ENCODE peak calls at places on chromosome 17, in four cellular contexts. G is IMR-90, L is mammary epithelial cell, B is OCI-LY7. W is an unnamed sample.

GRCh38 chr17:76441681-76442340 is 11.1 kb downstream of the UBE2O start:
- DNase-seq in G (no peak), L (no peak), B (no peak), W (no peak)

GRCh38 chr17:76623271-76624146 is 20.0 kb downstream of the ST6GALNAC1 start:
- DNase-seq in G (peak; percentile 60), L (peak; percentile 53), B (peak; percentile 75), W (peak; percentile 82)

GRCh38 chr17:56319531-56319930 is 166.3 kb downstream of the ANKFN1 start:
- DNase-seq in G (peak; percentile 70), L (peak; percentile 58), B (peak; percentile 54), W (peak; percentile 75)

GRCh38 chr17:66449418-66449977 is 147.1 kb downstream of the PRKCA start:
- DNase-seq in G (no peak), L (no peak), B (no peak), W (no peak)

GRCh38 chr17:44502598-44503079 is 567 bp downstream of the GPATCH8 start:
- DNase-seq in G (peak; percentile 24), L (peak; percentile 47), B (peak; percentile 21), W (peak; percentile 48)

GRCh38 chr17:34199932-34200534 is 55.1 kb upstream of the CCL2 start:
- DNase-seq in G (peak; percentile 87), L (peak; percentile 50), B (peak; percentile 86), W (peak; percentile 85)

GRCh38 chr17:36544049-36544319 is 735 bp upstream of the GGNBP2 start:
- DNase-seq in G (peak; percentile 55), L (peak; percentile 60), B (peak; percentile 72), W (peak; percentile 82)

GRCh38 chr17:44601574-44602372 is 44.5 kb downstream of the FZD2 start:
- DNase-seq in G (peak; percentile 60), L (no peak), B (no peak), W (peak; percentile 47)

GRCh38 chr17:58083491-58084316 is 485 bp downstream of the DYNLL2 start:
- DNase-seq in G (peak; percentile 43), L (peak; percentile 37), B (peak; percentile 73), W (peak; percentile 87)

GRCh38 chr17:45270828-45271418 is 9.0 kb upstream of the SPATA32 start:
- DNase-seq in G (no peak), L (no peak), B (peak; percentile 46), W (peak; percentile 28)

GRCh38 chr17:8109669-8110455 is 8.5 kb downstream of the ALOXE3 start:
- DNase-seq in G (no peak), L (peak; percentile 38), B (peak; percentile 85), W (peak; percentile 61)

GRCh38 chr17:43213545-43213944 is 1.9 kb downstream of the TMEM106A start:
- DNase-seq in G (no peak), L (no peak), B (no peak), W (peak; percentile 55)

GRCh38 chr17:78340183-78340955 is 19.5 kb downstream of the SOCS3 start:
- DNase-seq in G (no peak), L (peak; percentile 47), B (no peak), W (peak; percentile 42)

GRCh38 chr17:78343433-78344201 is 16.3 kb downstream of the SOCS3 start:
- DNase-seq in G (no peak), L (no peak), B (peak; percentile 79), W (no peak)

GRCh38 chr17:78342438-78343098 is 17.3 kb downstream of the SOCS3 start:
- DNase-seq in G (peak; percentile 88), L (peak; percentile 88), B (no peak), W (peak; percentile 97)

GRCh38 chr17:78343099-78343432 is 16.8 kb downstream of the SOCS3 start:
- DNase-seq in G (peak; percentile 87), L (peak; percentile 74), B (no peak), W (peak; percentile 99)

DNA sequence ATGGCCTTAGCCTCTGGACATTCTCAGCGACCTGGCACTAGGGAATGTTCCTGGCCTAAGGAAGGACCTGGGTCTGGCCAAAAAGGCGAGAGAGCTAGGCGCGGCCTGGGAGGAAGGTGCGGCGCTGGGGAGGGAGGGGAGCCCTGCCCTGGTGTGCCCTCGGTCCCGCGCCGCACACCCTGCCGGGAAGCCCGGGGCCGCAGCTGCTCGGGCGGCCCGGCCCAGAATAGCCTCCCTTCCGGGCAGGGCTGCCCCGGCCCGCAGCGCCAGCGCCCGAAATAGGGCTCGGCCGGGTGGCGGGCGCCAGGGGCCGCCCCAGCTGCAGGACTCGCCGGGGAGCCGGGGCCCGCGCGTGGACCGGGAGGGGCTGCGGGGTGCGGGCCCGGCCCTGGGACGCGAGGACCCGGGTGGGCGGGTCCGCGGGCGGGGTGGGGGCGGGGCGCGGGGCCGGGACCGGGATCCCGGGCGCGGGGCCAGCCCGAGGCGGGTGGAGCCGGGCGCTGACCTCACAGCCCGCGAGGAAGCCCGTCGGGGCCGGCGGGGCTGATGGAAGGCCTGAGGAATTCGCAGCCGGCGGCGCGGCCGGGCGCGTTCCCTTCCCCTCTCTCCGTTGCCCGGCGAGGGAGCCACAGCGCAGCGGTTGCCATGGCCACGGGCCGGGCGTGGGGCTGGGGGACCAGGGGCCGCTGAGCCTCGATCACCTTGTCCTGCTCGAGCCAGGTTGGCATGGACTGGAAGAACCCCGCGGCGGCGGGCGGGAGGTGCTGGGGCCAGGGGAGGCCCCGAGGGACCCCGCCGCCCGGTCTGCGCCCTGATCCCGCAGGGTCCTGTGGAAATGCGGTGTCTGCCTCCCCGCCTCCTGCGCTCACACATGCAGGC is 18.1 kb downstream of the SOCS3 start:
- DNase-seq in G (peak; percentile 74), L (peak; percentile 65), B (no peak), W (peak; percentile 93)
- H2AFZ ChIP-seq in G (peak overlapping the region; percentile 85), L (peak overlapping the region; percentile 79), B (no peak overlapping the region), W (peak overlapping the region; percentile 38)

GRCh38 chr17:78252701-78253635 is 21.5 kb downstream of the TMEM235 start:
- DNase-seq in G (no peak), L (no peak), B (peak; percentile 65), W (peak; percentile 8)

GRCh38 chr17:78250891-78251772 is 19.7 kb downstream of the TMEM235 start:
- DNase-seq in G (peak; percentile 76), L (peak; percentile 81), B (peak; percentile 93), W (peak; percentile 92)

GRCh38 chr17:78252111-78252634 is 20.7 kb downstream of the TMEM235 start:
- DNase-seq in G (no peak), L (no peak), B (peak; percentile 94), W (no peak)

GRCh38 chr17:78249836-78250806 is 18.7 kb downstream of the TMEM235 start:
- DNase-seq in G (no peak), L (no peak), B (no peak), W (no peak)

DNA sequence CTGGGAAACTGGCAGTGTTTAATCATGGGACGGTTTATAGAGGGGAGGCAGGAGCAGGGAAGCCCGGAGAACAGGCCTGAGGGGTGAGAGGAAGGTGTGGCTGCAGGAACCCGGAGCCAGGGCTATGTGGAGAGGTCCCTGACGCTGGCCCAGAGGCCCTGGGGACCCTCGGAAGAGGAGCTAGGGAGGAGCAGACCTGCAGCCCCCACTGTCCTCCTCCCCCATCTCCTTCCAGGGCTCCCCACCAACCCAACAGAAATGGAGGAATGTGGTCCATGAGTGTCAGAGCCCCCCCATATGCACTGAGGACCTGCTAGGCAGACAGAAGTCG is 20.3 kb downstream of the TMEM235 start:
- DNase-seq in G (no peak), L (no peak), B (no peak), W (no peak)
- H3K4me1 ChIP-seq in G (peaks cover 6% of the 10 kb centered on the region), L (peaks cover 10% of the 10 kb centered on the region), B (peaks cover 40% of the 10 kb centered on the region), W (peaks cover 3% of the 10 kb centered on the region)

DNA sequence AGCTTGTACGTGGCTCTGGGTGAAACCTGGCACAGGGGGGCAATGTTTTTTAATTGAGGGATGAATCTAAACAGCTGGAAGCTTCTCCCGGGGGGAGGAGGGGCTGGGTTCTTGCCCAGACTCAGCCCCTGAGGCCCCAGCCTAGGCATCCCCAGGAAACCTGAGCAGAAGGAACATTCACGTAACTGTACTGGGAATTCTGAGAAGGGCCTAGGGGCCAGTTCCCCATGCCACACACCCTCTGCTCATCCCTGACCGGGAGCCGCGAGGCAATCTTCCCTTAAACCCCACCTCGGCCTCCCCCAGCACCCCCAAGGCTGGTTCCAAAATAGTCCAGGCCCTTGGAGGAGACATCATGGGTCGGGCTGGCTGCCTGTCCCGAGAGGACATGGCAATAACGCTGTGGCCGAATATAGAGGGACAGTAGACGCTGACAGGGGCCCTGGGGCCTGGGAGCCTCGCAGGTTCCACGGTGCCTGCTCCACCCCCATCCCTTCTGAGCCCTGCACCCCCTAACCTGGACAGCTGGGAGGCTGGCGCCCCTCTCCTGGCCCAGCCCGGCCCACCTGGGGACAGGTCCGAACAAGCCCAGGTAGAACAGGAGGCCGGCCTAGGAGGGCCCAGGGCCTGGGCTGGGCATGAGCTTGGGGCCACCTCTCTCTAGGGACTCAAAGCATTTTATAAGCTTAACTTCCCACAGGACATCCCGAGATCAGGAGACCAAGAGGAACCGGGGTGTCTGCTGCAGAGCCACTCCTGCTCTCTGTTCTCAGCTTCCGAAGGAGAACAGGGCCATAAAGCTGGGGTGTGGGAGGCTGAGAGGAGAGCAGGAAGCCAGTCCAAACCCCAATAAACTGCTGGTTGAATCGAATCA is 83.2 kb upstream of the TOB1 start:
- DNase-seq in G (no peak), L (peak; percentile 32), B (no peak), W (no peak)
- H2AFZ ChIP-seq in G (peak overlapping the region; percentile 95), L (peak overlapping the region; percentile 51), B (no peak overlapping the region), W (peak overlapping the region; percentile 71)

DNA sequence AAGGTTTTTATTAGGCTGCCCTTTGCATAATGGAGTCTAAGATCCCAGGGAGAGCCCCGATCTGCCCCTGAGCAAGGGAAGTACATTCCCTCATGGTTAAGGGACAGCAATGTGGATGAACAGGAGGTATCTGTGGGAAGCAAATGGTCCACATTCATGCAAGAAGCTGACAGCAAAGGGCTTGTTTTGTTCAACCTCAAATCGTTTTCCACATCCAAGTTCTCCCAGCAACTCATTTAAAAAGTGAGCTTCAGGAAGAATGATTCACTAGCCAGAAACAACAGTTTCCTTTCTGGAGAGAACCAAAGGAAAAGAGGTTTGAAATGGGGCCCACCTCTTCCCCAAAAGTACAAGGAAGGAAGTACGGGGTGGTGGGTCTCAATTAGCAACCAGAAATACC is 9.4 kb downstream of the HSPB9 start:
- DNase-seq in G (peak; percentile 28), L (no peak), B (no peak), W (peak; percentile 58)
- H3K4me1 ChIP-seq in G (peaks cover 27% of the 10 kb centered on the region), L (peaks cover 20% of the 10 kb centered on the region), B (peaks cover 65% of the 10 kb centered on the region), W (peaks cover 40% of the 10 kb centered on the region)

GRCh38 chr17:47257651-47258339 is 4.2 kb downstream of the ITGB3 start:
- DNase-seq in G (peak; percentile 72), L (peak; percentile 91), B (no peak), W (peak; percentile 92)
- H2AFZ ChIP-seq in G (peak overlapping the region; percentile 81), L (peak overlapping the region; percentile 41), B (no peak overlapping the region), W (peak overlapping the region; percentile 48)

GRCh38 chr17:14302421-14303099 is 1.7 kb downstream of the HS3ST3B1 start:
- DNase-seq in G (peak; percentile 86), L (peak; percentile 81), B (peak; percentile 84), W (peak; percentile 96)

GRCh38 chr17:14300628-14301278 is at the start of gene HS3ST3B1:
- DNase-seq in G (peak; percentile 100), L (peak; percentile 99), B (peak; percentile 40), W (peak; percentile 99)

GRCh38 chr17:14299261-14300093 is 1.4 kb upstream of the HS3ST3B1 start:
- DNase-seq in G (no peak), L (no peak), B (no peak), W (peak; percentile 85)

GRCh38 chr17:14301761-14302401 is 1.0 kb downstream of the HS3ST3B1 start:
- DNase-seq in G (peak; percentile 48), L (peak; percentile 58), B (peak; percentile 26), W (peak; percentile 74)

GRCh38 chr17:14301279-14301760 is 439 bp downstream of the HS3ST3B1 start:
- DNase-seq in G (no peak), L (no peak), B (peak; percentile 47), W (peak; percentile 71)
- H3K4me1 ChIP-seq in G (peaks cover 8% of the 10 kb centered on the region), L (peaks cover 32% of the 10 kb centered on the region), B (peaks cover 16% of the 10 kb centered on the region), W (peaks cover 36% of the 10 kb centered on the region)

W was measured in GM23248.